ENCODE peak calls at places on chromosomes 3 and 15, in five cellular contexts. Q is left ventricle myocardium inferior; Y is activated T-cell treated with anti-CD3 and anti-CD28 coated beads, Interleukin-2, amount 50 U/mL, for 72 hours; X is left cardiac atrium; R is stimulated activated CD4-positive, alpha-beta T cell treated with anti-CD3 and anti-CD28 coated beads, Interleukin-4, amount 100 ng/mL, for 4 hours. L is an unnamed sample.

GRCh38 chr3:161648071-161648470 is 151.5 kb downstream of the OTOL1 start:
- DNase-seq in Q (no peak), Y (no peak), X (no peak), R (no peak), L (no peak)

GRCh38 chr3:19866751-19867347 is 67.2 kb downstream of the EFHB start:
- DNase-seq in Q (no peak), Y (peak; percentile 22), X (no peak), R (no peak), L (no peak)

GRCh38 chr15:96341465-96342142 is 11.1 kb downstream of the NR2F2 start:
- DNase-seq in Q (no peak), Y (no peak), X (no peak), R (no peak), L (no peak)

GRCh38 chr3:145721273-145721805 is 439.6 kb downstream of the PLOD2 start:
- DNase-seq in Q (no peak), Y (no peak), X (no peak), R (no peak), L (no peak)

GRCh38 chr3:49593046-49593445 is 38.8 kb downstream of the BSN start:
- DNase-seq in Q (no peak), Y (no peak), X (no peak), R (no peak), L (no peak)

GRCh38 chr3:354433-354832 is 157.9 kb downstream of the CHL1 start:
- DNase-seq in Q (no peak), Y (peak; percentile 6), X (no peak), R (no peak), L (no peak)

GRCh38 chr15:31330111-31330785 is 3.6 kb downstream of the KLF13 start:
- DNase-seq in Q (no peak), Y (no peak), X (no peak), R (no peak), L (no peak)

GRCh38 chr3:177478170-177478859 is 281.0 kb upstream of the TBL1XR1 start:
- DNase-seq in Q (no peak), Y (no peak), X (no peak), R (no peak), L (peak; percentile 21)

GRCh38 chr15:70713547-70714414 is 49.6 kb downstream of the UACA start:
- DNase-seq in Q (no peak), Y (no peak), X (no peak), R (no peak), L (no peak)

GRCh38 chr3:182435860-182436259 is 357.4 kb upstream of the ATP11B start:
- DNase-seq in Q (no peak), Y (no peak), X (no peak), R (no peak), L (no peak)

GRCh38 chr3:102674284-102674683 is 239.5 kb downstream of the ZPLD1 start:
- DNase-seq in Q (no peak), Y (no peak), X (no peak), R (no peak), L (no peak)

L was measured in thoracic aorta.